ENCODE peak calls at places on chromosomes 11 and 22, in four cellular contexts. S, G, O and Q are unnamed samples.
A peak's percentile ranks its signal among the peaks of the same experiment; 100 is the strongest.

GRCh38 chr11:85685131-85685819 is 720 bp downstream of the CCDC89 start:
- DNase-seq in S (peak; percentile 33), O (peak; percentile 68), G (peak; percentile 69), Q (no peak)

GRCh38 chr11:47185305-47186075 is 744 bp downstream of the PACSIN3 start:
- DNase-seq in O (peak; percentile 84), G (peak; percentile 43), S (no peak), Q (no peak)

GRCh38 chr11:1090600-1091331 is 16.1 kb downstream of the MUC2 start:
- DNase-seq in O (peak; percentile 55), G (no peak), S (no peak), Q (no peak)

GRCh38 chr22:39181356-39181755 is 28.9 kb upstream of the CBX7 start:
- DNase-seq in G (no peak), S (no peak), O (no peak), Q (no peak)

GRCh38 chr11:36431429-36432092 is 78.5 kb downstream of the TRAF6 start:
- DNase-seq in G (peak; percentile 98), S (peak; percentile 97), O (no peak), Q (no peak)

GRCh38 chr11:79352304-79352703 is 88.5 kb downstream of the TENM4 start:
- DNase-seq in O (no peak), G (no peak), S (no peak), Q (no peak)

GRCh38 chr11:16607675-16608644 is 130.5 kb upstream of the C11orf58 start:
- DNase-seq in O (peak; percentile 84), G (peak; percentile 77), S (no peak), Q (no peak)

GRCh38 chr11:119323532-119324033 is 6.7 kb upstream of the MCAM start:
- DNase-seq in G (peak; percentile 78), O (no peak), S (peak; percentile 75), Q (peak; percentile 72)

GRCh38 chr11:66637557-66638176 is 836 bp upstream of the RBM4 start:
- DNase-seq in S (no peak), G (no peak), O (no peak), Q (no peak)

GRCh38 chr22:25407859-25408229 is 156.6 kb upstream of the GRK3 start:
- DNase-seq in G (no peak), O (peak; percentile 12), S (no peak), Q (no peak)

GRCh38 chr11:130427581-130428211 is 713 bp downstream of the ADAMTS8 start:
- DNase-seq in O (no peak), S (no peak), G (no peak), Q (no peak)

GRCh38 chr11:112596324-112596723 is 335.7 kb upstream of the PLET1 start:
- DNase-seq in S (no peak), G (no peak), O (no peak), Q (no peak)

GRCh38 chr11:121249039-121249663 is 43.4 kb upstream of the SC5D start:
- DNase-seq in S (peak; percentile 59), O (no peak), G (peak; percentile 56), Q (no peak)

GRCh38 chr11:831951-832528 is 712 bp upstream of the CD151 start:
- DNase-seq in O (no peak), G (no peak), S (no peak), Q (no peak)

GRCh38 chr22:34293324-34293723 is 373.0 kb upstream of the LARGE1 start:
- DNase-seq in G (no peak), S (no peak), O (no peak), Q (no peak)

GRCh38 chr11:105903113-105903512 is 118.9 kb downstream of the MSANTD4 start:
- DNase-seq in S (no peak), G (no peak), O (no peak), Q (no peak)

GRCh38 chr11:113628912-113629311 is 77.2 kb downstream of the TMPRSS5 start:
- DNase-seq in O (no peak), S (no peak), G (no peak), Q (no peak)

GRCh38 chr22:26642465-26643367 is 14.7 kb upstream of the MIAT start:
- DNase-seq in S (no peak), G (peak; percentile 21), O (no peak), Q (peak; percentile 72)

GRCh38 chr11:111460752-111461305 is 51.4 kb downstream of the BTG4 start:
- DNase-seq in O (no peak), S (peak; percentile 35), G (peak; percentile 26), Q (no peak)

GRCh38 chr11:47413351-47413750 is 5.0 kb downstream of the SLC39A13 start:
- DNase-seq in G (no peak), S (no peak), O (peak; percentile 65), Q (no peak)

GRCh38 chr11:95498731-95499396 is 267.9 kb upstream of the SESN3 start:
- DNase-seq in S (no peak), O (no peak), G (no peak), Q (no peak)

GRCh38 chr11:60786811-60787567 is 1.9 kb downstream of the MS4A10 start:
- DNase-seq in S (peak; percentile 80), G (peak; percentile 87), O (peak; percentile 75), Q (no peak)

GRCh38 chr22:23533328-23533762 is 46.7 kb downstream of the IGLL1 start:
- DNase-seq in S (no peak), O (peak; percentile 61), G (peak; percentile 61), Q (no peak)

GRCh38 chr11:46127150-46127638 is 5.9 kb upstream of the PHF21A start:
- DNase-seq in G (peak; percentile 85), O (no peak), S (peak; percentile 45), Q (peak; percentile 45)
- TF ChIP-seq CTCF in G (peak; percentile 68), O (peak; percentile 5), S (peak; percentile 42), Q (peak; percentile 58)

GRCh38 chr11:69209038-69209350 is 53.3 kb downstream of the SMIM38 start:
- DNase-seq in S (no peak), O (no peak), G (no peak), Q (no peak)
- TF ChIP-seq CTCF in S (no peak), O (no peak), G (no peak), Q (no peak)

DNA sequence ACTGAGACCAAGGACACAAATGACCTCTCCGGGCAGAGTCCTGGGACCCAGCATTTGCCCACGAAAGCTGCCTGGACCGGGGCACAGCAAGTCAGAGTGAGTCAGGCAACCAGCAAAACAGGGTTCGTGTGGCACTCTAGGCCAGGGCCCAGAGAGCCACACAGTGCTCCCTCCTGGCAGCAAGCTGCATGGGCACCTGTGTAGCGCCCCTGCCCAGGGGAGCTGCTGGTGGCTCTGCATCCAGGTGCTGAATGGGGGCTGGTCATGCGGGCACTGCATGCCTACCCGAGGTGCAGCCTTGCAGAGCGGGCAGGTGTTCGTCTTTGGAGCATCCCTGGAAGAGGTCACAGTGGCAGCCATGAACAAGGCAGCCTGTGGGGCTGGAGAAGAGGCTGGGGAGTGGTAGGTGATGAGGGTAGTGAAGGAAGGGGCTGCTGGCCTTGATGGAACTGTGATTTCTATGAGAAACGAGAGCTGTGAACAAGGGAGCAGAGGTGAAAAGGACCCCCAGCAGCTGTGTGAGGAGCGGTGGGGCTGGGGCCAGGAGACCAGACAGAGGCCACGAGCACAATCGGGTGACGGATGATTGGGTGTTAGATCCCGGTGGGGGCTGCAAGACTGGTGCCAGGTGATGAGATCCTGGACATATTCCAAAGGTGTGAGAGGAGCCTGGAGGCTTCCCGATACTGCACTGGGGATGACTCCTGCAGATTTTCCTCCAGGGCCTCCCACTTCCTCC is 63.3 kb downstream of the DGCR2 start:
- DNase-seq in G (no peak), S (no peak), O (peak; percentile 46), Q (no peak)
- TF ChIP-seq CTCF in G (no peak), S (no peak), O (no peak), Q (no peak)

GRCh38 chr11:26527685-26528084 is 44.4 kb downstream of the MUC15 start:
- DNase-seq in S (no peak), O (no peak), G (no peak), Q (no peak)

DNA sequence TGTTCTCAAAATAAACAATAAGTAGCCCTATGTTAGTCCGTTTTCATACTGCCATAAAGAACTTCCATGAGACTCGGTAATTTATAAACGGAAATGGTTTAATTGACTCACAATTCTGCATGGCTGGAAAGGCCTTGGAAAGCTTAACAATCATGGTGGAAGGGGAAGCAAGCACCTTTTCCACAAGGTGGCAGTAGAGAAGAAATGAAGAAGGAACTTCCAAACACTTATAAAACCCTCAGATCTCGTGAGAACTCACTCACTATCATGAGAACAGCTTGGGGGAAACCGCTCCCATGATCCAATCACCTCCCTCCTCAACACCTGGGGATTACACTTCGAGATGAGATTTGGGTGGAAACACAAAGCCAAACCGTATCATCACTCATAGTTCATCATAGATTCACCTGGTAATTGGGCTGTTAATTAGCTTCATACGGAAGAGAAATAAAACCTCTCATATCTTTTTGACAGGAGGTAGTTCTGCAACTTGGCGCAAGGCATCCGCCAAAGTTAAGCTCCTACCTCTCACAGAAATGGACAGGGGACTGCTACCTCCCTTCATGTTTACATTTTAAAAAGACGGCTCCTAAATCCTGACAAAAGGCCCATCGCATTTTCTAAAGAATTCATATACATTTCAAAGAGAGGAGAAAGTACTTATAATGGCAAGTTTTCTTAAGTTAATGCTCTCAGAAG is 49.0 kb downstream of the MUC15 start:
- DNase-seq in O (no peak), G (peak; percentile 21), S (peak; percentile 17), Q (no peak)
- TF ChIP-seq CTCF in O (peak; percentile 4), G (peak; percentile 32), S (peak; percentile 20), Q (no peak)

DNA sequence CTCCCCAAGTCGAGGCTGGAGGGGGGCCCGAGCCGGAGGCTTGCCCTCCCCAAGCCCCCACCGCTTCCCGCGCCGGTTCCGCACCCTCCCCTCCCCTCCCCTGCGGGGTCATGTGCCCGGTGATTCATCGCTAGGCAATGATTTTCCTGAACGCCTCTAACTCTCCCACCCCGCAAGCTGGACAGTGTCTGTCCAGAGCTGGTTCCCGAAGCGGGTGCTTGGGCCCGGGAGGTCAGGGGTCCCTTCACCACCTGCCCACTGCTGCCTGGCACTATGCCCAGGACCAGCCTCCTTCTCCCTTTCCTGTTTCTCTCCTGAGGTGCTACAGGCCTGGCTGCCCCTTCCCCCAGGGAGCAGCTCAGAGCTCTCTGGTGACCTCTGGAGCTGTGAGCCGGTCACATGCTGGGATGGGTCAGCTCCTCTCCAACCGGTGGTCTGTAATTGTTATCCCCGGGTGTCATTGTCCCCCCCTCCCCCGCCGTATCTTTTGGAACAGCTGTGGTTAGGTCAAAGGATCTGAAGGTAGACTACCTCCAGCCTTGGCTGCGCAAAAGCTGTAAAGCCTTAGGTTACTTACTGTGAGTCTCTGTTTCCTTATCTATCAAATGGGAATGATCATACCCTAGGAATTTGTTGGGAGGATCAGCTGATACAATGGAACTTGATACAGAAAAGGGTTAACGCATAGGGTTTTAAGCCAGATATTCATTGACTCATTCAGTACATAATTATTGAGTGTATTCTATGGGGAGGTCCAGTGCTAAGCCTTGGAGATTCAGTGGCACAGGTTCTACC is 722 bp downstream of the STX3 start:
- DNase-seq in G (peak; percentile 80), O (peak; percentile 92), S (peak; percentile 69), Q (peak; percentile 58)
- TF ChIP-seq CTCF in G (no peak), O (no peak), S (no peak), Q (no peak)

GRCh38 chr22:36470162-36470993 is 11.1 kb downstream of the TXN2 start:
- DNase-seq in O (peak; percentile 91), G (peak; percentile 92), S (peak; percentile 90), Q (peak; percentile 69)

GRCh38 chr22:36472689-36473088 is 8.8 kb downstream of the TXN2 start:
- DNase-seq in S (no peak), G (no peak), O (no peak), Q (no peak)

GRCh38 chr22:36471341-36471821 is 10.1 kb downstream of the TXN2 start:
- DNase-seq in S (peak; percentile 23), G (peak; percentile 28), O (no peak), Q (no peak)

GRCh38 chr22:36469094-36469710 is 12.2 kb downstream of the TXN2 start:
- DNase-seq in O (no peak), S (no peak), G (no peak), Q (no peak)

DNA sequence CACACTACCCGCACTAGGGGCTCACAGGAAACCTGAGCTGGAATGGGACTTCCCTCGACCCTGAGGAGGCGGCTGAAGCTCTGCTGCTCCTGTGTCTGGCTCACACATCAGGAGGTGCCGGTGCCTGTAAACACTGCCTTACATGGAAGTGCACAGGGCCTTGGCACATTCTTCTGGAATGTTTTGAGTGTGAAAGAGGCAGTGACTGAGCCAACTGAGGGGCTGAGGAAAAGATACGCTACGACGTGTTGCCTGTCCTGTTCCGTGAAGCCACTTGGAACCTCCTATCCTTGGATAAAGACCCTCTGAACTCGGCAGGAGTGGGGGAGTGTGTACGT is 10.5 kb downstream of the TXN2 start:
- DNase-seq in O (no peak), S (no peak), G (no peak), Q (no peak)
- TF ChIP-seq CTCF in O (no peak), S (no peak), G (no peak), Q (no peak)